ENCODE peak calls at places on chromosomes 7 and 10, in four cellular contexts. V is NCI-H187 treated with DMSO at 0.1 percent for 48 hours; N is activated T-helper 2 cell treated with anti-CD3 and anti-CD28 coated beads, Interferon-gamma antibody, Interleukin-2, Interleukin-4, amounts not matched to agents 10 μg/mL and 5 μg/mL and 100 μg/mL, durations not matched to agents 14 hours and 24 hours and 36 hours; T is Calu3. H is an unnamed sample.

GRCh38 chr10:126321455-126321854 is 66.8 kb downstream of the ADAM12 start:
- DNase-seq in V (no peak), N (no peak), T (no peak), H (no peak)

GRCh38 chr7:65971021-65971420 is 11.0 kb downstream of the GUSB start:
- DNase-seq in V (no peak), N (no peak), T (no peak), H (no peak)

GRCh38 chr7:155935726-155936125 is 123.5 kb upstream of the SHH start:
- DNase-seq in V (no peak), N (no peak), T (no peak), H (no peak)

GRCh38 chr7:9889557-9889956 is 1084.1 kb upstream of the PHF14 start:
- DNase-seq in V (no peak), N (no peak), T (no peak), H (no peak)

GRCh38 chr10:79192677-79193003 is 123.9 kb downstream of the ZMIZ1 start:
- DNase-seq in V (no peak), N (no peak), T (peak), H (no peak)

GRCh38 chr7:122303971-122304603 is 463 bp downstream of the FEZF1 start:
- DNase-seq in V (no peak), N (no peak), T (peak), H (no peak)

GRCh38 chr10:82628373-82628772 is 753.4 kb downstream of the NRG3 start:
- DNase-seq in V (no peak), N (no peak), T (no peak), H (no peak)

GRCh38 chr7:135976312-135977019 is 693 bp downstream of the MTPN start:
- DNase-seq in V (no peak), N (peak), T (peak), H (peak)

GRCh38 chr7:155204744-155205367 is 92.8 kb upstream of the INSIG1 start:
- DNase-seq in V (no peak), N (no peak), T (no peak), H (no peak)

GRCh38 chr7:28298870-28299484 is 113.3 kb upstream of the CREB5 start:
- DNase-seq in V (peak), N (no peak), T (peak), H (no peak)

GRCh38 chr7:25860206-25860881 is 291.7 kb upstream of the NFE2L3 start:
- DNase-seq in V (no peak), N (no peak), T (no peak), H (no peak)

GRCh38 chr10:12041766-12042408 is 722 bp downstream of the UPF2 start:
- DNase-seq in V (no peak), N (peak), T (peak), H (no peak)

H was measured in T-helper 9 cell.